ENCODE peak calls at places on chromosomes 3 and 15, in six cellular contexts. C is HepG2, D is GM12878, R is K562, J is H1, I is HCT116. U is an unnamed sample. For H3K4me1, the result is how much of the 10 kb centered on the place peaks cover.

GRCh38 chr3:63477494-63478129 is 174.9 kb upstream of the SNTN start:
- DNase-seq in C (peak), D (no peak), R (no peak), J (no peak), I (no peak), U (no peak)

GRCh38 chr3:98722389-98722788 is 40.8 kb upstream of the ST3GAL6 start:
- DNase-seq in C (no peak), D (no peak), R (no peak), J (peak), I (no peak), U (peak)

GRCh38 chr3:8610961-8611360 is 33.6 kb downstream of the SSUH2 start:
- DNase-seq in C (no peak), D (no peak), R (no peak), J (no peak), I (no peak), U (no peak)

GRCh38 chr3:15066467-15066866 is 1.4 kb upstream of the MRPS25 start:
- DNase-seq in C (no peak), D (no peak), R (no peak), J (no peak), I (no peak), U (no peak)

GRCh38 chr3:9014189-9014588 is 50.9 kb upstream of the RAD18 start:
- DNase-seq in C (no peak), D (no peak), R (no peak), J (no peak), I (no peak), U (no peak)

GRCh38 chr15:100115711-100116090 is 226.1 kb downstream of the ADAMTS17 start:
- DNase-seq in C (no peak), D (no peak), R (no peak), J (no peak), I (no peak), U (no peak)

GRCh38 chr3:183274609-183275008 is 21.6 kb downstream of the B3GNT5 start:
- DNase-seq in C (no peak), D (no peak), R (no peak), J (no peak), I (no peak), U (no peak)

GRCh38 chr3:187296915-187297314 is 5.4 kb upstream of the MASP1 start:
- DNase-seq in C (no peak), D (no peak), R (no peak), J (no peak), I (no peak), U (no peak)

GRCh38 chr3:46484911-46485696 is 12.7 kb upstream of the RTP3 start:
- DNase-seq in C (no peak), D (no peak), R (peak), J (no peak), I (no peak), U (no peak)

GRCh38 chr3:122957707-122958210 is 69.8 kb downstream of the SEMA5B start:
- DNase-seq in C (no peak), D (no peak), R (no peak), J (no peak), I (no peak), U (no peak)

GRCh38 chr3:174907628-174908407 is 48.7 kb downstream of the NAALADL2 start:
- DNase-seq in C (no peak), D (no peak), R (no peak), J (no peak), I (no peak), U (no peak)

GRCh38 chr3:41974223-41974622 is 12.3 kb upstream of the ULK4 start:
- DNase-seq in C (no peak), D (no peak), R (no peak), J (no peak), I (no peak), U (no peak)

GRCh38 chr3:141280086-141280485 is 48.5 kb downstream of the PXYLP1 start:
- DNase-seq in C (no peak), D (no peak), R (no peak), J (no peak), I (no peak), U (no peak)

GRCh38 chr15:58369261-58369699 is 62.5 kb upstream of the LIPC start:
- DNase-seq in C (peak), D (no peak), R (no peak), J (no peak), I (no peak), U (no peak)

GRCh38 chr3:194267744-194268658 is 83.1 kb downstream of the CPN2 start:
- DNase-seq in C (peak), D (no peak), R (no peak), J (no peak), I (no peak), U (no peak)

GRCh38 chr15:76328962-76329361 is 7.6 kb upstream of the ISL2 start:
- DNase-seq in C (no peak), D (no peak), R (no peak), J (no peak), I (no peak), U (no peak)

GRCh38 chr3:143295201-143296080 is 175.9 kb downstream of the CHST2 start:
- DNase-seq in C (no peak), D (no peak), R (no peak), J (no peak), I (no peak), U (no peak)

GRCh38 chr3:135460273-135460672 is 505.3 kb upstream of the PPP2R3A start:
- DNase-seq in C (no peak), D (no peak), R (no peak), J (no peak), I (no peak), U (no peak)

GRCh38 chr3:134339331-134339730 is 34.9 kb downstream of the AMOTL2 start:
- DNase-seq in C (no peak), D (no peak), R (no peak), J (no peak), I (no peak), U (no peak)

GRCh38 chr15:57079446-57079845 is 161.0 kb downstream of the TCF12 start:
- DNase-seq in C (no peak), D (no peak), R (no peak), J (no peak), I (no peak), U (no peak)

GRCh38 chr3:188923671-188924070 is 248.1 kb upstream of the TPRG1 start:
- DNase-seq in C (no peak), D (no peak), R (no peak), J (no peak), I (no peak), U (no peak)

GRCh38 chr3:182609575-182610156 is 183.6 kb upstream of the ATP11B start:
- DNase-seq in C (no peak), D (no peak), R (no peak), J (no peak), I (peak), U (no peak)

GRCh38 chr15:68200016-68200861 is 4.9 kb downstream of the CALML4 start:
- DNase-seq in C (no peak), D (no peak), R (no peak), J (no peak), I (no peak), U (no peak)

GRCh38 chr3:195100903-195101591 is 169.9 kb downstream of the XXYLT1 start:
- DNase-seq in C (no peak), D (no peak), R (no peak), J (no peak), I (no peak), U (no peak)

GRCh38 chr3:4532535-4533112 is 39.5 kb downstream of the ITPR1 start:
- DNase-seq in C (no peak), D (no peak), R (no peak), J (no peak), I (no peak), U (no peak)

GRCh38 chr3:13492048-13492447 is 11.9 kb downstream of the HDAC11 start:
- DNase-seq in C (no peak), D (no peak), R (no peak), J (no peak), I (no peak), U (no peak)

GRCh38 chr3:14922863-14923262 is 24.5 kb upstream of the NR2C2 start:
- DNase-seq in C (no peak), D (no peak), R (no peak), J (no peak), I (no peak), U (no peak)

GRCh38 chr15:83110361-83110760 is 2.9 kb downstream of the TM6SF1 start:
- DNase-seq in C (no peak), D (no peak), R (no peak), J (no peak), I (no peak), U (no peak)

DNA sequence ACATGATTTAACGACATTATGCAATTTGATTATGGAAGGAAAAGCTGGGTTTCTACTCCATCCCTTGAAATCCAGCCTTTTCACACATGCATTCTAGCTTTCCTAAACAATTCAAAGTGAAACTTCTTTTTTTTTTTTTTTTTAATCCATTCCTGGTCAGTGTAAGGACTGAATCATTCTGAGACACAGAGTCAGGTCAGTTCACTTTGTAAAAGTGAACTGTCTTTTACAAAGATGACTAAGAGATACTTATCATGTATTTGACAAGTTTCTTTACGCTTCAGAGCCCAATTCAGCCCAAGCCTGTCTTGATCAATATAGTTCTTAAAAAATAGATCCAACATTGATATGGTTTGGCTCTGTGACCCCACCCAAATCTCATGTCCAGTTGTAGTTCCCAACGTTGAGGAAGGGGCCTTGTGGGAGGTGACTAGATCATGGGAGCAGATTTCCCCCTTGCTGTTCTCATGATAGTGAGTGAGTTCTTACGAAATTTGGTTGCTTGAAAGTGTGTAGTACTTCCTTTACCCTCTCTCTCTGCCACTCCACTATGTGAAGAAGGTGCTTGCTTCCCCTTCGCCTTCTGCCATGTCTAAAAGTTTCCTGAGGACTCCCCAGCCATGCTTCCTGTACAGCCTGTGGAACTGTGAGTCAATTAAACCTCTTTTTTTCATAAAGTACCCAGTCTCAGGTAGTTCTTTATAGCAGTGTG is 345.6 kb upstream of the THBS1 start:
- DNase-seq in C (no peak), D (no peak), R (no peak), J (no peak), I (no peak), U (no peak)
- H3K9ac ChIP-seq in C (no peak), D (no peak), R (no peak), J (no peak), I (no peak), U (no peak)

DNA sequence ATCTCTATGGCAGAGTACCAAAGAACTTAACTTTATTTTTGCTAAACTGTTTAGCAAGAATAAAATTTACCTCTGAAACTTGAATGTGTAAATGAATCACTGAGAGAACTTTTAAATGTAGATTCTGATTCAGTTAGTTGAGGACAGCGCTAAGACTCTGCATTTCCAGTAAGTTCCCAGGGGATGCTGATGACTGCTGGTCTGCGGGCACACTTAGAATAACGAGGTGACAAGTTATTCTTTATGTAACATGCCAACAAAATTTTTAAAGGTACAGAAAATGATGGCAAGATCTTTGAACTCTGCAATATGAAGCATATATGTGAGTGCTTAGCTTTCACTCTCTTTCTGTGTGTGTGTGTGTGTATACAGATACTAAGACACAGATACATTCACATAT is 56.4 kb downstream of the TGFBR2 start:
- DNase-seq in C (no peak), D (no peak), R (no peak), J (no peak), I (no peak), U (no peak)
- H3K4me1 ChIP-seq in C (under half), D (under half), R (under half), J (under half), I (half or more), U (under half)

DNA sequence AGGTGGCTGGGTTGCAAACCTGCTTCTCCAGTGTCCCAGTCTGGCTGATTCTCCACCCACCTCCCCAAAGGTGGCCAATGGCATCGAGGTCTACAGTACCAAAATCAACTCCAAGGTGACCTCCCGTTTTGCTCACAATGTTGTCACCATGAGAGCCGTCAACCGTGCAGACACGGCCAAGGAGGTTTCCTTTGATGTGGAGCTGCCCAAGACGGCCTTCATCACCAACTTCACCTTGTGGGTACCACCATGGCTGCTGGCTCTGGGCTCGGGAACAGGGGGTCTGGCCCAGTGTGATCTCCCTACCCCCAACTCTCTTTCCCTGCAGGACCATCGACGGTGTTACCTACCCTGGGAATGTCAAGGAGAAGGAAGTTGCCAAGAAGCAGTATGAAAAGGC is 1.8 kb downstream of the ITIH3 start:
- DNase-seq in C (no peak), D (no peak), R (no peak), J (no peak), I (no peak), U (no peak)
- TF ChIP-seq ZNF274 in C (no peak), D (no peak), R (no peak), J (no peak), I (no peak), U (no peak)

GRCh38 chr3:354433-354832 is 157.9 kb downstream of the CHL1 start:
- DNase-seq in C (peak), D (peak), R (peak), J (no peak), I (peak), U (peak)
- H3K9ac ChIP-seq in C (no peak), D (no peak), R (no peak), J (no peak), I (no peak), U (no peak)

GRCh38 chr15:64774556-64775523 is 549 bp downstream of the RBPMS2 start:
- DNase-seq in C (no peak), D (no peak), R (peak), J (no peak), I (no peak), U (no peak)

GRCh38 chr15:64775551-64776401 is at the start of gene RBPMS2:
- DNase-seq in C (no peak), D (no peak), R (peak), J (no peak), I (no peak), U (no peak)

GRCh38 chr15:64772964-64773363 is 2.4 kb downstream of the RBPMS2 start:
- DNase-seq in C (no peak), D (no peak), R (no peak), J (no peak), I (no peak), U (no peak)

GRCh38 chr15:64772488-64772887 is 2.9 kb downstream of the RBPMS2 start:
- DNase-seq in C (no peak), D (no peak), R (no peak), J (no peak), I (no peak), U (no peak)

DNA sequence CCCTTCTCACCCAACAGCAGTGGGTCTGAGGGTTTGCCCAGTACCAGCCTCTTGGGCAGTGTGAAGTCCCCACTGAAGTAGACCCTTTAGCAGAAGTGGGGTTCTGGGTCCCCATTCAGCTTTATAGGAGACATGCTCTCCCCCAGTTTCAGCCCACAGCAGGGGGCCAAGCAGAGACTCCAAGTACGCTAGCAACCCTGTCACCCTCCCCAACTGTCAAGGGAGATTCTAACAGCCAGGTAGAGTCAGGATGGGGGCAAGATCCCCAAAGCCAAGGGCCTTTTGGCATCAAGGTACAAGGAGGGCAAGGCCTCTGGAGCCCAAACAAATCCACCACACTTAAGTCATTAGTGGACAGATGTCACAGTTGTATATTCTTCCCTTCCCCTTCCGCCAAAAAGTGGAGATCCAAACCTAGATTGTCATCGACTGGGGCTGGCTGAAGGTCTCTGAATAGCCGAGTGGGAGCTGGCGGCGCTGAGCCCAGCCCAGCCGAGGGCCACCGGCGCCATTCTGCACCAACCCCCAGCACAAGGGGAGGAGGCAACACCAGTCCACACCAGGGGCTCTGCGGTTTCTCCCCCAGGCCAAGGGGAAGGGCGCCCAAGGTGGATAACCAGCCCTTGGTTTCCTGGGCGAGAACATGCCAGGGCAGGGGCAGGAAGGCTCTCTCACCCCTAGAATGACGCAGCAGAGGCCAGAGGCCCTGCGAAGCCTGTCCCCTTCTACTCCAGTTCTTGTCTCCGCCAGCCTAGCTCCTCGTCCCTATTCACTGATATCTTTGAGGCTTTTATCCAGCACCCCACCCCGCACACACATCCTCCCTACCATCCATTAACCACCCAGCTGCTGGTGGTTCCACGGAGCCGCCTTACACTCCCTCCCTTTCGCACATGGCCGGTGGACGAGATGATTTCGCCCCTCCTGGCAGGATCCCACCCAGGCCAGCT is 1.5 kb downstream of the RBPMS2 start:
- DNase-seq in C (no peak), D (no peak), R (no peak), J (no peak), I (no peak), U (no peak)
- H3K4me1 ChIP-seq in C (under half), D (under half), R (under half), J (under half), I (under half), U (under half)

GRCh38 chr3:27756877-27757276 is 34.8 kb upstream of the EOMES start:
- DNase-seq in C (no peak), D (no peak), R (no peak), J (no peak), I (no peak), U (no peak)
- TF ChIP-seq ZNF274 in C (no peak), D (no peak), R (no peak), J (no peak), I (no peak), U (no peak)

U was measured in NT2/D1.